ENCODE peak calls at places on chromosome 14, in nine cellular contexts. One of them, this sample, is unnamed.

GRCh38 chr14:98792171-98792570 is 479.8 kb downstream of the BCL11B start:
- DNase-seq in anterior cingulate cortex: no peak
- DNase-seq in Calu3: no peak
- DNase-seq in neural crest cell: no peak
- DNase-seq in HCEC 1CT: no peak
- DNase-seq in stimulated activated naive B cell treated with anti-CD40 and anti-IgM and Interleukin-4, amounts not matched to agents 10 μg/mL and 1 μg/mL and 100 μg/mL, for 72 hours: no peak
- DNase-seq in stimulated activated CD4-positive, alpha-beta T cell treated with anti-CD3 and anti-CD28 coated beads, Interleukin-4, amount 100 ng/mL, for 4 hours: no peak
- DNase-seq in HCT116: no peak
- DNase-seq in BJ: no peak
- DNase-seq in this sample: no peak

GRCh38 chr14:32085182-32085844 is 8.2 kb downstream of the ARHGAP5 start:
- DNase-seq in neural crest cell: no peak
- DNase-seq in anterior cingulate cortex: no peak
- DNase-seq in stimulated activated CD4-positive, alpha-beta T cell treated with anti-CD3 and anti-CD28 coated beads, Interleukin-4, amount 100 ng/mL, for 4 hours: no peak
- DNase-seq in HCT116: no peak
- DNase-seq in stimulated activated naive B cell treated with anti-CD40 and anti-IgM and Interleukin-4, amounts not matched to agents 10 μg/mL and 1 μg/mL and 100 μg/mL, for 72 hours: no peak
- DNase-seq in BJ: no peak
- DNase-seq in HCEC 1CT: no peak
- DNase-seq in Calu3: no peak
- DNase-seq in this sample: no peak

GRCh38 chr14:38481939-38482678 is 226.2 kb upstream of the CLEC14A start:
- DNase-seq in BJ: peak
- DNase-seq in HCT116: no peak
- DNase-seq in stimulated activated naive B cell treated with anti-CD40 and anti-IgM and Interleukin-4, amounts not matched to agents 10 μg/mL and 1 μg/mL and 100 μg/mL, for 72 hours: no peak
- DNase-seq in neural crest cell: no peak
- DNase-seq in anterior cingulate cortex: no peak
- DNase-seq in Calu3: no peak
- DNase-seq in HCEC 1CT: peak
- DNase-seq in stimulated activated CD4-positive, alpha-beta T cell treated with anti-CD3 and anti-CD28 coated beads, Interleukin-4, amount 100 ng/mL, for 4 hours: no peak
- DNase-seq in this sample: no peak

GRCh38 chr14:100982764-100983163 is 79.2 kb upstream of the RTL1 start:
- DNase-seq in stimulated activated naive B cell treated with anti-CD40 and anti-IgM and Interleukin-4, amounts not matched to agents 10 μg/mL and 1 μg/mL and 100 μg/mL, for 72 hours: no peak
- DNase-seq in anterior cingulate cortex: no peak
- DNase-seq in HCT116: peak
- DNase-seq in Calu3: peak
- DNase-seq in stimulated activated CD4-positive, alpha-beta T cell treated with anti-CD3 and anti-CD28 coated beads, Interleukin-4, amount 100 ng/mL, for 4 hours: no peak
- DNase-seq in neural crest cell: no peak
- DNase-seq in BJ: no peak
- DNase-seq in HCEC 1CT: peak
- DNase-seq in this sample: no peak

GRCh38 chr14:55881577-55882241 is 236.5 kb upstream of the PELI2 start:
- DNase-seq in stimulated activated CD4-positive, alpha-beta T cell treated with anti-CD3 and anti-CD28 coated beads, Interleukin-4, amount 100 ng/mL, for 4 hours: no peak
- DNase-seq in stimulated activated naive B cell treated with anti-CD40 and anti-IgM and Interleukin-4, amounts not matched to agents 10 μg/mL and 1 μg/mL and 100 μg/mL, for 72 hours: no peak
- DNase-seq in BJ: no peak
- DNase-seq in HCEC 1CT: no peak
- DNase-seq in neural crest cell: no peak
- DNase-seq in Calu3: no peak
- DNase-seq in anterior cingulate cortex: no peak
- DNase-seq in HCT116: no peak
- DNase-seq in this sample: no peak

GRCh38 chr14:102668291-102668873 is 75.9 kb downstream of the RCOR1 start:
- DNase-seq in BJ: no peak
- DNase-seq in Calu3: no peak
- DNase-seq in HCT116: no peak
- DNase-seq in anterior cingulate cortex: no peak
- DNase-seq in stimulated activated naive B cell treated with anti-CD40 and anti-IgM and Interleukin-4, amounts not matched to agents 10 μg/mL and 1 μg/mL and 100 μg/mL, for 72 hours: no peak
- DNase-seq in neural crest cell: no peak
- DNase-seq in HCEC 1CT: no peak
- DNase-seq in stimulated activated CD4-positive, alpha-beta T cell treated with anti-CD3 and anti-CD28 coated beads, Interleukin-4, amount 100 ng/mL, for 4 hours: no peak
- DNase-seq in this sample: no peak

GRCh38 chr14:71237556-71237955 is 330.3 kb downstream of the PCNX1 start:
- DNase-seq in BJ: no peak
- DNase-seq in neural crest cell: no peak
- DNase-seq in HCEC 1CT: no peak
- DNase-seq in HCT116: no peak
- DNase-seq in stimulated activated naive B cell treated with anti-CD40 and anti-IgM and Interleukin-4, amounts not matched to agents 10 μg/mL and 1 μg/mL and 100 μg/mL, for 72 hours: no peak
- DNase-seq in stimulated activated CD4-positive, alpha-beta T cell treated with anti-CD3 and anti-CD28 coated beads, Interleukin-4, amount 100 ng/mL, for 4 hours: no peak
- DNase-seq in Calu3: no peak
- DNase-seq in anterior cingulate cortex: no peak
- DNase-seq in this sample: no peak

GRCh38 chr14:24130717-24131548 is 474 bp downstream of the FITM1 start:
- DNase-seq in stimulated activated naive B cell treated with anti-CD40 and anti-IgM and Interleukin-4, amounts not matched to agents 10 μg/mL and 1 μg/mL and 100 μg/mL, for 72 hours: no peak
- DNase-seq in Calu3: no peak
- DNase-seq in HCEC 1CT: no peak
- DNase-seq in anterior cingulate cortex: no peak
- DNase-seq in neural crest cell: no peak
- DNase-seq in stimulated activated CD4-positive, alpha-beta T cell treated with anti-CD3 and anti-CD28 coated beads, Interleukin-4, amount 100 ng/mL, for 4 hours: no peak
- DNase-seq in BJ: no peak
- DNase-seq in HCT116: no peak
- DNase-seq in this sample: no peak

GRCh38 chr14:85536835-85537195 is 6.9 kb downstream of the FLRT2 start:
- DNase-seq in HCT116: no peak
- DNase-seq in Calu3: no peak
- DNase-seq in HCEC 1CT: peak
- DNase-seq in anterior cingulate cortex: no peak
- DNase-seq in BJ: no peak
- DNase-seq in stimulated activated CD4-positive, alpha-beta T cell treated with anti-CD3 and anti-CD28 coated beads, Interleukin-4, amount 100 ng/mL, for 4 hours: no peak
- DNase-seq in neural crest cell: no peak
- DNase-seq in stimulated activated naive B cell treated with anti-CD40 and anti-IgM and Interleukin-4, amounts not matched to agents 10 μg/mL and 1 μg/mL and 100 μg/mL, for 72 hours: no peak
- DNase-seq in this sample: no peak

GRCh38 chr14:74671789-74672188 is 41.1 kb downstream of the AREL1 start:
- DNase-seq in Calu3: no peak
- DNase-seq in stimulated activated CD4-positive, alpha-beta T cell treated with anti-CD3 and anti-CD28 coated beads, Interleukin-4, amount 100 ng/mL, for 4 hours: no peak
- DNase-seq in BJ: no peak
- DNase-seq in stimulated activated naive B cell treated with anti-CD40 and anti-IgM and Interleukin-4, amounts not matched to agents 10 μg/mL and 1 μg/mL and 100 μg/mL, for 72 hours: no peak
- DNase-seq in HCT116: no peak
- DNase-seq in HCEC 1CT: peak
- DNase-seq in neural crest cell: no peak
- DNase-seq in anterior cingulate cortex: no peak
- DNase-seq in this sample: no peak

GRCh38 chr14:68475802-68476201 is 317.1 kb downstream of the ZFP36L1 start:
- DNase-seq in HCEC 1CT: no peak
- DNase-seq in stimulated activated CD4-positive, alpha-beta T cell treated with anti-CD3 and anti-CD28 coated beads, Interleukin-4, amount 100 ng/mL, for 4 hours: no peak
- DNase-seq in BJ: no peak
- DNase-seq in HCT116: no peak
- DNase-seq in anterior cingulate cortex: no peak
- DNase-seq in Calu3: no peak
- DNase-seq in stimulated activated naive B cell treated with anti-CD40 and anti-IgM and Interleukin-4, amounts not matched to agents 10 μg/mL and 1 μg/mL and 100 μg/mL, for 72 hours: no peak
- DNase-seq in neural crest cell: no peak
- DNase-seq in this sample: no peak

GRCh38 chr14:91227183-91227628 is 17.3 kb downstream of the GPR68 start:
- DNase-seq in neural crest cell: no peak
- DNase-seq in HCT116: no peak
- DNase-seq in HCEC 1CT: no peak
- DNase-seq in stimulated activated naive B cell treated with anti-CD40 and anti-IgM and Interleukin-4, amounts not matched to agents 10 μg/mL and 1 μg/mL and 100 μg/mL, for 72 hours: no peak
- DNase-seq in anterior cingulate cortex: no peak
- DNase-seq in stimulated activated CD4-positive, alpha-beta T cell treated with anti-CD3 and anti-CD28 coated beads, Interleukin-4, amount 100 ng/mL, for 4 hours: no peak
- DNase-seq in Calu3: no peak
- DNase-seq in BJ: no peak
- DNase-seq in this sample: no peak

GRCh38 chr14:61652526-61653262 is 42.6 kb upstream of the HIF1A start:
- DNase-seq in HCEC 1CT: no peak
- DNase-seq in anterior cingulate cortex: no peak
- DNase-seq in stimulated activated naive B cell treated with anti-CD40 and anti-IgM and Interleukin-4, amounts not matched to agents 10 μg/mL and 1 μg/mL and 100 μg/mL, for 72 hours: no peak
- DNase-seq in BJ: no peak
- DNase-seq in HCT116: no peak
- DNase-seq in Calu3: no peak
- DNase-seq in stimulated activated CD4-positive, alpha-beta T cell treated with anti-CD3 and anti-CD28 coated beads, Interleukin-4, amount 100 ng/mL, for 4 hours: no peak
- DNase-seq in neural crest cell: no peak
- DNase-seq in this sample: no peak

GRCh38 chr14:68291820-68292219 is 472.2 kb downstream of the RAD51B start:
- DNase-seq in neural crest cell: no peak
- DNase-seq in BJ: no peak
- DNase-seq in stimulated activated CD4-positive, alpha-beta T cell treated with anti-CD3 and anti-CD28 coated beads, Interleukin-4, amount 100 ng/mL, for 4 hours: no peak
- DNase-seq in anterior cingulate cortex: no peak
- DNase-seq in HCT116: peak
- DNase-seq in HCEC 1CT: no peak
- DNase-seq in Calu3: no peak
- DNase-seq in stimulated activated naive B cell treated with anti-CD40 and anti-IgM and Interleukin-4, amounts not matched to agents 10 μg/mL and 1 μg/mL and 100 μg/mL, for 72 hours: no peak
- DNase-seq in this sample: no peak

GRCh38 chr14:39615352-39615751 is 183.1 kb upstream of the FBXO33 start:
- DNase-seq in stimulated activated CD4-positive, alpha-beta T cell treated with anti-CD3 and anti-CD28 coated beads, Interleukin-4, amount 100 ng/mL, for 4 hours: no peak
- DNase-seq in HCT116: no peak
- DNase-seq in stimulated activated naive B cell treated with anti-CD40 and anti-IgM and Interleukin-4, amounts not matched to agents 10 μg/mL and 1 μg/mL and 100 μg/mL, for 72 hours: no peak
- DNase-seq in anterior cingulate cortex: no peak
- DNase-seq in HCEC 1CT: no peak
- DNase-seq in neural crest cell: no peak
- DNase-seq in BJ: no peak
- DNase-seq in Calu3: no peak
- DNase-seq in this sample: no peak

GRCh38 chr14:105123981-105124836 is 44.4 kb downstream of the JAG2 start:
- DNase-seq in anterior cingulate cortex: no peak
- DNase-seq in Calu3: no peak
- DNase-seq in stimulated activated naive B cell treated with anti-CD40 and anti-IgM and Interleukin-4, amounts not matched to agents 10 μg/mL and 1 μg/mL and 100 μg/mL, for 72 hours: no peak
- DNase-seq in neural crest cell: no peak
- DNase-seq in BJ: no peak
- DNase-seq in HCEC 1CT: no peak
- DNase-seq in stimulated activated CD4-positive, alpha-beta T cell treated with anti-CD3 and anti-CD28 coated beads, Interleukin-4, amount 100 ng/mL, for 4 hours: no peak
- DNase-seq in HCT116: no peak
- DNase-seq in this sample: peak

GRCh38 chr14:70183991-70184390 is 4.8 kb downstream of the SLC8A3 start:
- DNase-seq in HCEC 1CT: no peak
- DNase-seq in BJ: no peak
- DNase-seq in neural crest cell: no peak
- DNase-seq in Calu3: no peak
- DNase-seq in stimulated activated naive B cell treated with anti-CD40 and anti-IgM and Interleukin-4, amounts not matched to agents 10 μg/mL and 1 μg/mL and 100 μg/mL, for 72 hours: no peak
- DNase-seq in anterior cingulate cortex: no peak
- DNase-seq in stimulated activated CD4-positive, alpha-beta T cell treated with anti-CD3 and anti-CD28 coated beads, Interleukin-4, amount 100 ng/mL, for 4 hours: no peak
- DNase-seq in HCT116: no peak
- DNase-seq in this sample: no peak

GRCh38 chr14:57382283-57382682 is 8.1 kb upstream of the NAA30 start:
- DNase-seq in stimulated activated naive B cell treated with anti-CD40 and anti-IgM and Interleukin-4, amounts not matched to agents 10 μg/mL and 1 μg/mL and 100 μg/mL, for 72 hours: no peak
- DNase-seq in HCT116: no peak
- DNase-seq in Calu3: no peak
- DNase-seq in HCEC 1CT: peak
- DNase-seq in neural crest cell: no peak
- DNase-seq in anterior cingulate cortex: no peak
- DNase-seq in BJ: peak
- DNase-seq in stimulated activated CD4-positive, alpha-beta T cell treated with anti-CD3 and anti-CD28 coated beads, Interleukin-4, amount 100 ng/mL, for 4 hours: no peak
- DNase-seq in this sample: no peak

GRCh38 chr14:92534863-92535654 is 21.5 kb downstream of the RIN3 start:
- DNase-seq in stimulated activated naive B cell treated with anti-CD40 and anti-IgM and Interleukin-4, amounts not matched to agents 10 μg/mL and 1 μg/mL and 100 μg/mL, for 72 hours: no peak
- DNase-seq in neural crest cell: no peak
- DNase-seq in stimulated activated CD4-positive, alpha-beta T cell treated with anti-CD3 and anti-CD28 coated beads, Interleukin-4, amount 100 ng/mL, for 4 hours: peak
- DNase-seq in anterior cingulate cortex: no peak
- DNase-seq in Calu3: no peak
- DNase-seq in BJ: no peak
- DNase-seq in HCT116: no peak
- DNase-seq in HCEC 1CT: no peak
- DNase-seq in this sample: peak

GRCh38 chr14:63747836-63748235 is 20.0 kb upstream of the SGPP1 start:
- DNase-seq in anterior cingulate cortex: no peak
- DNase-seq in HCT116: no peak
- DNase-seq in Calu3: no peak
- DNase-seq in stimulated activated CD4-positive, alpha-beta T cell treated with anti-CD3 and anti-CD28 coated beads, Interleukin-4, amount 100 ng/mL, for 4 hours: no peak
- DNase-seq in neural crest cell: no peak
- DNase-seq in stimulated activated naive B cell treated with anti-CD40 and anti-IgM and Interleukin-4, amounts not matched to agents 10 μg/mL and 1 μg/mL and 100 μg/mL, for 72 hours: no peak
- DNase-seq in HCEC 1CT: no peak
- DNase-seq in BJ: no peak
- DNase-seq in this sample: no peak

GRCh38 chr14:43898709-43899108 is 608.4 kb downstream of the FSCB start:
- DNase-seq in BJ: no peak
- DNase-seq in stimulated activated naive B cell treated with anti-CD40 and anti-IgM and Interleukin-4, amounts not matched to agents 10 μg/mL and 1 μg/mL and 100 μg/mL, for 72 hours: no peak
- DNase-seq in stimulated activated CD4-positive, alpha-beta T cell treated with anti-CD3 and anti-CD28 coated beads, Interleukin-4, amount 100 ng/mL, for 4 hours: no peak
- DNase-seq in Calu3: no peak
- DNase-seq in HCEC 1CT: no peak
- DNase-seq in HCT116: no peak
- DNase-seq in neural crest cell: no peak
- DNase-seq in anterior cingulate cortex: no peak
- DNase-seq in this sample: no peak

GRCh38 chr14:23052182-23052623 is 5.1 kb downstream of the CDH24 start:
- DNase-seq in Calu3: no peak
- DNase-seq in HCEC 1CT: no peak
- DNase-seq in stimulated activated naive B cell treated with anti-CD40 and anti-IgM and Interleukin-4, amounts not matched to agents 10 μg/mL and 1 μg/mL and 100 μg/mL, for 72 hours: no peak
- DNase-seq in neural crest cell: no peak
- DNase-seq in anterior cingulate cortex: no peak
- DNase-seq in HCT116: no peak
- DNase-seq in stimulated activated CD4-positive, alpha-beta T cell treated with anti-CD3 and anti-CD28 coated beads, Interleukin-4, amount 100 ng/mL, for 4 hours: no peak
- DNase-seq in BJ: no peak
- DNase-seq in this sample: no peak

GRCh38 chr14:23894687-23895419 is 58.7 kb upstream of the DHRS4 start:
- DNase-seq in stimulated activated naive B cell treated with anti-CD40 and anti-IgM and Interleukin-4, amounts not matched to agents 10 μg/mL and 1 μg/mL and 100 μg/mL, for 72 hours: no peak
- DNase-seq in HCEC 1CT: no peak
- DNase-seq in Calu3: no peak
- DNase-seq in HCT116: no peak
- DNase-seq in BJ: no peak
- DNase-seq in stimulated activated CD4-positive, alpha-beta T cell treated with anti-CD3 and anti-CD28 coated beads, Interleukin-4, amount 100 ng/mL, for 4 hours: no peak
- DNase-seq in anterior cingulate cortex: no peak
- DNase-seq in neural crest cell: no peak
- DNase-seq in this sample: no peak

GRCh38 chr14:68578597-68578996 is 214.3 kb downstream of the ZFP36L1 start:
- DNase-seq in stimulated activated CD4-positive, alpha-beta T cell treated with anti-CD3 and anti-CD28 coated beads, Interleukin-4, amount 100 ng/mL, for 4 hours: no peak
- DNase-seq in stimulated activated naive B cell treated with anti-CD40 and anti-IgM and Interleukin-4, amounts not matched to agents 10 μg/mL and 1 μg/mL and 100 μg/mL, for 72 hours: no peak
- DNase-seq in neural crest cell: no peak
- DNase-seq in HCEC 1CT: no peak
- DNase-seq in BJ: no peak
- DNase-seq in anterior cingulate cortex: no peak
- DNase-seq in Calu3: no peak
- DNase-seq in HCT116: no peak
- DNase-seq in this sample: no peak

GRCh38 chr14:55721353-55721752 is 141.3 kb downstream of the KTN1 start:
- DNase-seq in Calu3: peak
- DNase-seq in stimulated activated naive B cell treated with anti-CD40 and anti-IgM and Interleukin-4, amounts not matched to agents 10 μg/mL and 1 μg/mL and 100 μg/mL, for 72 hours: no peak
- DNase-seq in anterior cingulate cortex: no peak
- DNase-seq in HCT116: peak
- DNase-seq in neural crest cell: no peak
- DNase-seq in BJ: peak
- DNase-seq in stimulated activated CD4-positive, alpha-beta T cell treated with anti-CD3 and anti-CD28 coated beads, Interleukin-4, amount 100 ng/mL, for 4 hours: no peak
- DNase-seq in HCEC 1CT: peak
- DNase-seq in this sample: no peak

GRCh38 chr14:50031534-50032313 is 84.6 kb downstream of the VCPKMT start:
- DNase-seq in neural crest cell: no peak
- DNase-seq in anterior cingulate cortex: no peak
- DNase-seq in stimulated activated naive B cell treated with anti-CD40 and anti-IgM and Interleukin-4, amounts not matched to agents 10 μg/mL and 1 μg/mL and 100 μg/mL, for 72 hours: no peak
- DNase-seq in BJ: no peak
- DNase-seq in HCEC 1CT: peak
- DNase-seq in HCT116: no peak
- DNase-seq in stimulated activated CD4-positive, alpha-beta T cell treated with anti-CD3 and anti-CD28 coated beads, Interleukin-4, amount 100 ng/mL, for 4 hours: no peak
- DNase-seq in Calu3: no peak
- DNase-seq in this sample: no peak

GRCh38 chr14:20327005-20327869 is 5.8 kb downstream of the CCNB1IP1 start:
- DNase-seq in Calu3: peak
- DNase-seq in stimulated activated CD4-positive, alpha-beta T cell treated with anti-CD3 and anti-CD28 coated beads, Interleukin-4, amount 100 ng/mL, for 4 hours: no peak
- DNase-seq in HCEC 1CT: peak
- DNase-seq in stimulated activated naive B cell treated with anti-CD40 and anti-IgM and Interleukin-4, amounts not matched to agents 10 μg/mL and 1 μg/mL and 100 μg/mL, for 72 hours: no peak
- DNase-seq in anterior cingulate cortex: peak
- DNase-seq in neural crest cell: no peak
- DNase-seq in HCT116: peak
- DNase-seq in BJ: no peak
- DNase-seq in this sample: no peak

GRCh38 chr14:99564256-99564902 is 39.6 kb downstream of the CCDC85C start:
- DNase-seq in HCEC 1CT: no peak
- DNase-seq in HCT116: no peak
- DNase-seq in anterior cingulate cortex: peak
- DNase-seq in stimulated activated naive B cell treated with anti-CD40 and anti-IgM and Interleukin-4, amounts not matched to agents 10 μg/mL and 1 μg/mL and 100 μg/mL, for 72 hours: no peak
- DNase-seq in neural crest cell: no peak
- DNase-seq in stimulated activated CD4-positive, alpha-beta T cell treated with anti-CD3 and anti-CD28 coated beads, Interleukin-4, amount 100 ng/mL, for 4 hours: no peak
- DNase-seq in BJ: no peak
- DNase-seq in Calu3: no peak
- DNase-seq in this sample: no peak

GRCh38 chr14:25095784-25096390 is 45.9 kb upstream of the STXBP6 start:
- DNase-seq in HCEC 1CT: no peak
- DNase-seq in stimulated activated CD4-positive, alpha-beta T cell treated with anti-CD3 and anti-CD28 coated beads, Interleukin-4, amount 100 ng/mL, for 4 hours: no peak
- DNase-seq in BJ: no peak
- DNase-seq in anterior cingulate cortex: no peak
- DNase-seq in Calu3: no peak
- DNase-seq in neural crest cell: no peak
- DNase-seq in stimulated activated naive B cell treated with anti-CD40 and anti-IgM and Interleukin-4, amounts not matched to agents 10 μg/mL and 1 μg/mL and 100 μg/mL, for 72 hours: no peak
- DNase-seq in HCT116: no peak
- DNase-seq in this sample: peak